ENCODE peak calls at places on chromosomes 7 and 10, in ten cellular contexts. I is heart left ventricle; R is endodermal cell; Z is Panc1; W is transverse colon; K is IMR-90; X is CD4-positive, alpha-beta memory T cell; T is lower lobe of right lung; J is iPS DF 6.9; U is neural progenitor cell. Q is an unnamed sample.

GRCh38 chr7:144023171-144023827 is 23.2 kb downstream of the OR6B1 start:
- DNase-seq in T (no peak), W (no peak), R (no peak), J (no peak), K (no peak), I (no peak), X (no peak), U (no peak), Z (no peak), Q (no peak)

GRCh38 chr10:89785095-89785494 is 83.7 kb downstream of the KIF20B start:
- DNase-seq in Z (no peak), W (no peak), J (peak), I (no peak), X (no peak), U (no peak), R (peak), K (no peak), T (no peak), Q (no peak)

GRCh38 chr10:96205580-96205979 is 65.8 kb downstream of the BLNK start:
- DNase-seq in Z (no peak), K (no peak), X (no peak), I (no peak), R (no peak), U (no peak), J (no peak), W (no peak), T (no peak), Q (no peak)

GRCh38 chr7:149773446-149774236 is at the start of gene ZNF467:
- DNase-seq in Z (no peak), R (peak), T (peak), X (peak), U (peak), I (peak), W (peak), J (no peak), K (no peak), Q (no peak)

GRCh38 chr10:102633282-102633681 is 11.0 kb upstream of the TRIM8 start:
- DNase-seq in Z (no peak), K (peak), W (no peak), J (no peak), X (no peak), T (peak), I (peak), U (no peak), R (peak), Q (no peak)

GRCh38 chr7:85130702-85131101 is 56.2 kb downstream of the SEMA3D start:
- DNase-seq in T (no peak), J (no peak), W (no peak), Z (no peak), K (no peak), X (no peak), I (peak), R (no peak), U (no peak), Q (no peak)

GRCh38 chr7:21773326-21773725 is 172.4 kb downstream of the CDCA7L start:
- DNase-seq in K (no peak), I (no peak), X (no peak), U (peak), J (no peak), R (no peak), W (no peak), Z (no peak), T (no peak), Q (no peak)

GRCh38 chr7:101527844-101528667 is 101.0 kb downstream of the MYL10 start:
- DNase-seq in U (no peak), W (no peak), Z (no peak), J (no peak), R (no peak), I (no peak), T (peak), K (peak), X (no peak), Q (no peak)

GRCh38 chr7:90816511-90817142 is 220.5 kb downstream of the CDK14 start:
- DNase-seq in K (peak), T (no peak), I (no peak), X (no peak), Z (no peak), J (no peak), W (no peak), R (no peak), U (no peak), Q (peak)

GRCh38 chr7:3955751-3956696 is 655.0 kb downstream of the SDK1 start:
- DNase-seq in U (no peak), Z (no peak), J (no peak), W (peak), K (peak), R (no peak), I (no peak), T (no peak), X (no peak), Q (no peak)

GRCh38 chr10:116748041-116748440 is 5.7 kb upstream of the HSPA12A start:
- DNase-seq in Z (no peak), K (peak), U (no peak), J (no peak), W (peak), T (no peak), I (no peak), R (no peak), X (no peak), Q (no peak)

GRCh38 chr10:106440767-106441166 is 723.7 kb downstream of the SORCS1 start:
- DNase-seq in X (no peak), U (no peak), T (no peak), I (no peak), R (no peak), K (no peak), W (no peak), Z (no peak), J (no peak), Q (no peak)

GRCh38 chr7:91784469-91784868 is 96.0 kb downstream of the MTERF1 start:
- DNase-seq in R (no peak), T (no peak), X (no peak), W (no peak), K (peak), U (no peak), Z (no peak), J (no peak), I (no peak), Q (peak)

GRCh38 chr7:20238754-20239324 is 21.7 kb upstream of the MACC1 start:
- DNase-seq in T (peak), K (no peak), W (peak), U (no peak), X (no peak), J (no peak), R (no peak), I (no peak), Z (no peak), Q (no peak)

GRCh38 chr10:30727524-30727923 is 98.0 kb upstream of the LYZL2 start:
- DNase-seq in X (no peak), K (no peak), W (no peak), U (no peak), T (no peak), R (no peak), J (no peak), Z (no peak), I (no peak), Q (no peak)

GRCh38 chr7:5598769-5599371 is 175.2 kb upstream of the TNRC18 start:
- DNase-seq in W (peak), Z (no peak), T (no peak), J (no peak), K (no peak), I (no peak), U (peak), R (peak), X (no peak), Q (no peak)

GRCh38 chr10:85648279-85648754 is 718.3 kb downstream of the GRID1 start:
- DNase-seq in U (no peak), Z (no peak), T (no peak), K (no peak), X (no peak), J (no peak), R (no peak), I (no peak), W (no peak), Q (no peak)

GRCh38 chr7:33334349-33334748 is 205.0 kb downstream of the BBS9 start:
- DNase-seq in Z (no peak), T (no peak), R (peak), K (peak), I (no peak), W (no peak), J (peak), X (no peak), U (peak), Q (no peak)

GRCh38 chr7:152486968-152487367 is 51.2 kb upstream of the KMT2C start:
- DNase-seq in R (no peak), K (no peak), Z (no peak), X (no peak), T (no peak), U (no peak), W (no peak), J (no peak), I (no peak), Q (no peak)

GRCh38 chr7:111146136-111146535 is 55.2 kb downstream of the LRRN3 start:
- DNase-seq in T (no peak), X (no peak), I (no peak), K (no peak), R (no peak), J (no peak), Z (no peak), U (no peak), W (no peak), Q (no peak)

GRCh38 chr7:130491841-130492518 is at the start of gene MEST:
- DNase-seq in Z (no peak), W (no peak), T (peak), J (no peak), U (peak), R (peak), X (no peak), I (no peak), K (peak), Q (no peak)

GRCh38 chr7:103540986-103541385 is 95.0 kb upstream of the SLC26A5 start:
- DNase-seq in W (no peak), T (no peak), I (peak), X (no peak), K (no peak), U (no peak), Z (no peak), J (no peak), R (no peak), Q (no peak)

GRCh38 chr7:129832282-129832681 is 120.5 kb downstream of the UBE2H start:
- DNase-seq in T (no peak), J (no peak), K (no peak), R (peak), X (no peak), U (no peak), I (no peak), W (no peak), Z (no peak), Q (no peak)

GRCh38 chr7:150451097-150451793 is 815 bp downstream of the GIMAP8 start:
- DNase-seq in X (peak), K (no peak), T (peak), W (peak), J (no peak), Z (no peak), I (peak), R (peak), U (no peak), Q (no peak)

GRCh38 chr10:3777876-3778707 is 6.9 kb downstream of the KLF6 start:
- DNase-seq in J (no peak), Z (no peak), U (no peak), R (peak), X (no peak), T (no peak), W (no peak), K (peak), I (no peak), Q (no peak)

GRCh38 chr10:62076872-62077271 is 175.4 kb downstream of the ARID5B start:
- DNase-seq in X (no peak), T (no peak), W (no peak), K (peak), R (no peak), U (no peak), Z (peak), I (no peak), J (no peak), Q (no peak)

GRCh38 chr10:111076191-111076681 is 593 bp upstream of the ADRA2A start:
- DNase-seq in X (no peak), U (peak), K (peak), J (peak), Z (peak), W (peak), R (peak), T (peak), I (peak), Q (no peak)

GRCh38 chr7:26372738-26373137 is 81.1 kb downstream of the SNX10 start:
- DNase-seq in Z (no peak), K (no peak), I (no peak), X (no peak), U (no peak), J (no peak), T (no peak), R (no peak), W (no peak), Q (no peak)

GRCh38 chr10:125868372-125868975 is 12.6 kb downstream of the DHX32 start:
- DNase-seq in J (no peak), T (no peak), U (peak), W (peak), R (peak), I (no peak), X (no peak), K (peak), Z (peak), Q (no peak)

GRCh38 chr10:73589538-73590126 is 1.5 kb downstream of the USP54 start:
- DNase-seq in R (peak), K (peak), J (no peak), W (no peak), Z (no peak), U (no peak), I (no peak), X (no peak), T (no peak), Q (no peak)

GRCh38 chr10:112286837-112287818 is 3.9 kb downstream of the TECTB start:
- DNase-seq in Z (no peak), K (no peak), X (no peak), R (no peak), J (no peak), I (no peak), U (no peak), W (no peak), T (no peak), Q (no peak)

GRCh38 chr7:87831127-87831526 is 45.0 kb downstream of the SLC25A40 start:
- DNase-seq in T (no peak), Z (no peak), U (no peak), W (no peak), I (no peak), X (no peak), K (peak), R (no peak), J (no peak), Q (no peak)

DNA sequence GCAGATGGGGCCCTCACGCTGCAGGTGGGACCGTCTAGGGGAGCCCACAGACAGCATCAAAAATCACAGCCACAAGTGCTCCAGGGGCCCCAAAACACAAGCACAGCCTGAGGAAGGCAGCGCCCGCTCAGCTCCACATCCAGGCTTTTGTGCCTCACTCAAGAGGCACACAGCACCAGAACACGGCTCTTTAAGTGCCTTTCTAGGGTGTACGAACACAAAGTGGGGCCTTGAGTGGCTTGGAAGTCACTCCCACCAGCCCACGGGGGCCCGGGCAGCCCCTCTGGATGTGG is 65.2 kb downstream of the DIP2C start:
- DNase-seq in I (no peak), J (no peak), T (no peak), K (no peak), Z (no peak), X (no peak), U (no peak), W (no peak), R (no peak), Q (no peak)
- H3K27ac ChIP-seq in I (peak), J (no peak), T (no peak), K (peak), Z (peak), X (no peak), U (no peak), W (peak), R (peak), Q (no peak)

GRCh38 chr7:74290999-74291441 is 1.8 kb downstream of the CLIP2 start:
- DNase-seq in J (no peak), W (peak), T (no peak), R (peak), I (no peak), Z (no peak), U (no peak), X (no peak), K (no peak), Q (no peak)

GRCh38 chr7:74289660-74290589 is 718 bp downstream of the CLIP2 start:
- DNase-seq in K (no peak), U (peak), I (no peak), X (peak), J (no peak), Z (no peak), R (peak), T (peak), W (peak), Q (no peak)

GRCh38 chr7:74290590-74290950 is 1.4 kb downstream of the CLIP2 start:
- DNase-seq in J (no peak), R (peak), W (peak), K (no peak), I (no peak), T (no peak), Z (no peak), X (no peak), U (no peak), Q (no peak)

GRCh38 chr7:74292757-74293576 is 3.8 kb downstream of the CLIP2 start:
- DNase-seq in W (peak), I (no peak), K (no peak), U (no peak), J (no peak), R (peak), X (no peak), Z (no peak), T (no peak), Q (no peak)

GRCh38 chr7:74291535-74291934 is 2.3 kb downstream of the CLIP2 start:
- DNase-seq in I (no peak), J (no peak), X (no peak), U (no peak), Z (no peak), K (no peak), T (no peak), R (no peak), W (no peak), Q (no peak)
- H3K4me3 ChIP-seq in I (no peak), J (no peak), X (no peak), U (no peak), Z (peak), K (no peak), T (no peak), R (peak), W (no peak), Q (no peak)

GRCh38 chr10:78552261-78552811 is 516.4 kb upstream of the ZMIZ1 start:
- DNase-seq in T (no peak), K (peak), X (no peak), Z (no peak), R (peak), J (no peak), W (peak), I (peak), U (no peak), Q (no peak)

GRCh38 chr10:78557433-78557925 is 511.3 kb upstream of the ZMIZ1 start:
- DNase-seq in T (no peak), U (no peak), W (no peak), Z (no peak), J (no peak), R (no peak), K (no peak), X (no peak), I (no peak), Q (no peak)

GRCh38 chr10:78556700-78557432 is 511.9 kb upstream of the ZMIZ1 start:
- DNase-seq in W (no peak), I (no peak), U (no peak), J (no peak), T (no peak), X (no peak), R (peak), K (no peak), Z (no peak), Q (no peak)

GRCh38 chr10:78553792-78554191 is 515.0 kb upstream of the ZMIZ1 start:
- DNase-seq in J (no peak), R (peak), T (no peak), I (no peak), Z (no peak), K (no peak), X (no peak), U (no peak), W (no peak), Q (no peak)

GRCh38 chr10:78555128-78555527 is 513.6 kb upstream of the ZMIZ1 start:
- DNase-seq in K (no peak), J (no peak), I (no peak), X (no peak), R (no peak), T (no peak), U (no peak), Z (no peak), W (no peak), Q (no peak)
- H3K27ac ChIP-seq in K (no peak), J (no peak), I (no peak), X (no peak), R (no peak), T (no peak), U (no peak), Z (no peak), W (no peak), Q (no peak)

GRCh38 chr7:156608176-156608478 is 32.4 kb upstream of the RNF32 start:
- DNase-seq in K (no peak), U (no peak), J (no peak), R (no peak), I (no peak), W (no peak), Z (no peak), X (no peak), T (no peak), Q (no peak)
- H3K4me3 ChIP-seq in K (peak), U (no peak), J (no peak), R (no peak), I (peak), W (peak), Z (peak), X (peak), T (peak), Q (no peak)

Q was measured in SK-N-MC.